ENCODE peak calls at places on chromosome 14, in six cellular contexts. Q is stomach, H is sigmoid colon, M is GM12878, F is suprapubic skin, R is ovary. Z is an unnamed sample. For H3K27me3, the result is how much of the 10 kb centered on the place peaks cover.

GRCh38 chr14:21191809-21192446 is 36.1 kb upstream of the OR5AU1 start:
- DNase-seq in F (peak), Q (peak), H (peak), M (no peak), R (peak), Z (peak)

GRCh38 chr14:77708749-77709148 is 846 bp downstream of the SLIRP start:
- DNase-seq in R (no peak), M (no peak), F (no peak), H (no peak), Q (no peak), Z (no peak)

GRCh38 chr14:100824156-100824555 is 1.8 kb upstream of the MEG3 start:
- DNase-seq in F (no peak), H (peak), Q (no peak), R (peak), M (no peak), Z (no peak)

GRCh38 chr14:33655421-33655820 is 295.5 kb downstream of the EGLN3 start:
- DNase-seq in M (no peak), F (no peak), R (no peak), Q (no peak), H (no peak), Z (no peak)

GRCh38 chr14:30791522-30792351 is 82.6 kb upstream of the COCH start:
- DNase-seq in H (no peak), R (no peak), Q (no peak), F (no peak), M (no peak), Z (no peak)

GRCh38 chr14:63890553-63890952 is 37.7 kb downstream of the SYNE2 start:
- DNase-seq in R (no peak), F (no peak), H (no peak), M (no peak), Q (no peak), Z (no peak)

GRCh38 chr14:83289390-83289789 is 1755.7 kb upstream of the SEL1L start:
- DNase-seq in M (no peak), Q (no peak), R (no peak), H (no peak), F (no peak), Z (no peak)

GRCh38 chr14:30988509-30988908 is 36.9 kb upstream of the AP4S1 start:
- DNase-seq in M (no peak), Q (no peak), R (no peak), H (no peak), F (no peak), Z (no peak)

GRCh38 chr14:104162495-104162894 is 24.1 kb downstream of the KIF26A start:
- DNase-seq in F (no peak), H (no peak), M (no peak), Q (no peak), R (no peak), Z (no peak)

GRCh38 chr14:75315143-75315542 is 36.5 kb downstream of the FOS start:
- DNase-seq in H (peak), F (no peak), R (no peak), Q (peak), M (no peak), Z (no peak)

GRCh38 chr14:75123991-75124390 is 2.9 kb downstream of the NEK9 start:
- DNase-seq in H (no peak), M (no peak), Q (no peak), R (no peak), F (no peak), Z (peak)

GRCh38 chr14:35340616-35341453 is 48.7 kb downstream of the PSMA6 start:
- DNase-seq in R (no peak), Q (no peak), M (no peak), H (peak), F (no peak), Z (peak)

GRCh38 chr14:24098927-24099813 is 5.1 kb downstream of the PCK2 start:
- DNase-seq in R (no peak), M (no peak), F (no peak), Q (peak), H (no peak), Z (peak)

GRCh38 chr14:66099451-66099850 is 386.7 kb upstream of the CCDC196 start:
- DNase-seq in H (no peak), M (no peak), F (no peak), R (no peak), Q (no peak), Z (no peak)

GRCh38 chr14:99213603-99214002 is 58.4 kb downstream of the BCL11B start:
- DNase-seq in Q (no peak), R (no peak), H (no peak), M (no peak), F (no peak), Z (peak)

GRCh38 chr14:20904393-20905029 is 13.3 kb downstream of the RNASE3 start:
- DNase-seq in F (no peak), Q (no peak), R (no peak), M (no peak), H (no peak), Z (no peak)

GRCh38 chr14:42869681-42870080 is 1263.0 kb downstream of the LRFN5 start:
- DNase-seq in R (no peak), H (no peak), Q (no peak), F (no peak), M (no peak), Z (no peak)

GRCh38 chr14:105167303-105168092 is 1.1 kb downstream of the JAG2 start:
- DNase-seq in Q (peak), F (no peak), M (no peak), R (no peak), H (no peak), Z (no peak)

GRCh38 chr14:58118097-58118496 is 33.9 kb downstream of the ARMH4 start:
- DNase-seq in R (no peak), H (no peak), M (no peak), Q (no peak), F (no peak), Z (no peak)

GRCh38 chr14:101972126-101972785 is 7.9 kb downstream of the DYNC1H1 start:
- DNase-seq in H (peak), F (peak), M (no peak), Q (peak), R (peak), Z (no peak)
- TF ChIP-seq EP300 in H (no peak), F (no peak), M (no peak), Q (no peak), R (no peak), Z (peak)

GRCh38 chr14:22557846-22558220 is 31.2 kb downstream of the DAD1 start:
- DNase-seq in H (no peak), M (no peak), Q (no peak), F (no peak), R (no peak), Z (no peak)

GRCh38 chr14:22555573-22556011 is 33.4 kb downstream of the DAD1 start:
- DNase-seq in R (no peak), M (peak), H (no peak), Q (no peak), F (no peak), Z (no peak)

GRCh38 chr14:22554706-22555572 is 34.1 kb downstream of the DAD1 start:
- DNase-seq in Q (no peak), R (no peak), M (no peak), F (no peak), H (no peak), Z (no peak)

GRCh38 chr14:22556990-22557623 is 31.9 kb downstream of the DAD1 start:
- DNase-seq in F (peak), Q (peak), M (no peak), H (peak), R (peak), Z (peak)

DNA sequence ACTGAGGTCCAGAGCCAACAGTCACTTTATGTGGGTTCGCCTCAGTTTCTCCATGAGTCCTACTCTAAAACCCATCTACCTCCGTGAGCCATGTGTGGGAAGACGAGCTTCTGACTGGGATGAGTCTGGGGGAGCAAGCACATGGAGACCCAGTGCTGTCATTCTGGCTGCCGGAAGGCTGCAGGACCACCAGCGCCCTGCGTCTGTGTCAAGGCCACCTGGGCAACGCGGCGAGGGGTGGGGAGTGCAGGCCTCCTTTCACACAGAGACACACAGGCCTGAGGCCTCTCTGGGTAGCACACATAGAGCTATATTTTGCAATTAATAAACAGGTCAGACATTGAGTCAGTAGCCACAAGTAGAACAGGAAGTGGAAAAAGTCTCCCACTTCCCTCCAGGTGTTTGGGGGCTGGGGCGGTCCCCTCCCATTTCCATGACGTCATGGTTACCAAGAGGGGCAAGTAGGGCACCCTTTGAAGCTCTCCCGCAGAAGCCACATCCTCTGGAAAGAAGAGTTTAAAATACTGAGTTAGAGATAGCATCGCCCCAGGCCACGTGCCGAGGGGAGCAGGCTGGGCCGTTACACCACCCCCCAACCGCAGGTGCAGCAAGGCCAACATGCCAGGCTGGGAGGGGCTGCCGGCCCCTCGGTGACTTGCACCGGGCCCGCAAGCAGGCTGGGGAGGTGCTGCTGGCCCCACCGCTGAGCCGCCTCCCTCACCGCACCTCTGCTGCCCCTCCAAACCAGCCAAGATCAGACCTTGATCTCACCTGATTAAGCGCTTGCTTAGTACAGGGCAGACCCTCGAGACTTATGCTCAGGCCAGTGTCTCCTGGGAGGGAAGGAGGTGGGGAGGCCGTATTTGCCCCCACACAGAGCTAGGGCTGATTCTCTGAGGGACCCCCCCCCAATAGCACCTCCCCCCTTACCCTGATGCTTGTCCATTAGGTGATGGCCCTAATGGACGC is 32.7 kb downstream of the DAD1 start:
- DNase-seq in R (no peak), H (peak), Q (peak), F (peak), M (peak), Z (peak)
- H3K27me3 ChIP-seq in R (under half), H (under half), Q (under half), F (under half), M (under half), Z (under half)

GRCh38 chr14:54709867-54710266 is 142.9 kb downstream of the SAMD4A start:
- DNase-seq in R (no peak), F (no peak), Q (no peak), M (no peak), H (no peak), Z (no peak)
- H3K27ac ChIP-seq in R (no peak), F (no peak), Q (no peak), M (peak), H (peak), Z (no peak)

GRCh38 chr14:102442241-102443211 is 67.0 kb downstream of the ANKRD9 start:
- DNase-seq in M (no peak), H (no peak), R (no peak), Q (no peak), F (no peak), Z (no peak)
- TF ChIP-seq EP300 in M (no peak), H (no peak), R (no peak), Q (no peak), F (no peak), Z (no peak)

GRCh38 chr14:36580141-36580855 is 2.1 kb downstream of the NKX2-8 start:
- DNase-seq in F (no peak), H (no peak), Q (no peak), M (no peak), R (no peak), Z (no peak)

GRCh38 chr14:36580856-36581831 is 1.3 kb downstream of the NKX2-8 start:
- DNase-seq in R (peak), Q (no peak), F (no peak), M (no peak), H (no peak), Z (peak)

GRCh38 chr14:36583242-36584166 is 1.1 kb upstream of the NKX2-8 start:
- DNase-seq in H (no peak), Q (no peak), F (no peak), R (no peak), M (no peak), Z (no peak)

GRCh38 chr14:36582874-36583241 is 444 bp upstream of the NKX2-8 start:
- DNase-seq in Q (no peak), R (no peak), H (no peak), F (no peak), M (no peak), Z (no peak)

GRCh38 chr14:36582011-36582873 is at the start of gene NKX2-8:
- DNase-seq in H (no peak), Q (no peak), M (no peak), F (no peak), R (no peak), Z (peak)
- H3K27me3 ChIP-seq in H (half or more), Q (under half), M (under half), F (half or more), R (under half), Z (under half)

Z was measured in upper lobe of left lung.